ENCODE peak calls at places on chromosomes 12 and 14, in nine cellular contexts. One of them, this sample, is unnamed.

GRCh38 chr12:82505150-82505549 is 146.8 kb downstream of the METTL25 start:
- DNase-seq in HTR-8/SVneo: no peak
- DNase-seq in NCI-H2081: no peak
- DNase-seq in fibroblast of villous mesenchyme: no peak
- DNase-seq in activated T-helper 1 cell treated with anti-CD3 and anti-CD28 coated beads, Interleukin-2, amount 50 U/mL, for 16 hours: no peak
- DNase-seq in nephron progenitor cell: no peak
- DNase-seq in NB4: no peak
- DNase-seq in T follicular helper cell: no peak
- DNase-seq in HS-5: no peak
- DNase-seq in this sample: no peak

GRCh38 chr12:106773286-106773685 is 1.2 kb upstream of the RIC8B start:
- DNase-seq in HS-5: no peak
- DNase-seq in HTR-8/SVneo: no peak
- DNase-seq in fibroblast of villous mesenchyme: no peak
- DNase-seq in NB4: peak
- DNase-seq in NCI-H2081: no peak
- DNase-seq in activated T-helper 1 cell treated with anti-CD3 and anti-CD28 coated beads, Interleukin-2, amount 50 U/mL, for 16 hours: no peak
- DNase-seq in T follicular helper cell: no peak
- DNase-seq in nephron progenitor cell: no peak
- DNase-seq in this sample: no peak

GRCh38 chr14:95524706-95525512 is 8.5 kb upstream of the SYNE3 start:
- DNase-seq in fibroblast of villous mesenchyme: no peak
- DNase-seq in HTR-8/SVneo: no peak
- DNase-seq in NCI-H2081: no peak
- DNase-seq in T follicular helper cell: no peak
- DNase-seq in nephron progenitor cell: no peak
- DNase-seq in HS-5: no peak
- DNase-seq in activated T-helper 1 cell treated with anti-CD3 and anti-CD28 coated beads, Interleukin-2, amount 50 U/mL, for 16 hours: no peak
- DNase-seq in NB4: peak
- DNase-seq in this sample: no peak

GRCh38 chr12:117521327-117521726 is 159.9 kb upstream of the NOS1 start:
- DNase-seq in HS-5: no peak
- DNase-seq in activated T-helper 1 cell treated with anti-CD3 and anti-CD28 coated beads, Interleukin-2, amount 50 U/mL, for 16 hours: no peak
- DNase-seq in fibroblast of villous mesenchyme: no peak
- DNase-seq in NB4: peak
- DNase-seq in NCI-H2081: no peak
- DNase-seq in T follicular helper cell: no peak
- DNase-seq in HTR-8/SVneo: no peak
- DNase-seq in nephron progenitor cell: no peak
- DNase-seq in this sample: no peak

GRCh38 chr14:85175556-85175955 is 354.4 kb upstream of the FLRT2 start:
- DNase-seq in activated T-helper 1 cell treated with anti-CD3 and anti-CD28 coated beads, Interleukin-2, amount 50 U/mL, for 16 hours: no peak
- DNase-seq in fibroblast of villous mesenchyme: peak
- DNase-seq in HTR-8/SVneo: no peak
- DNase-seq in T follicular helper cell: no peak
- DNase-seq in NB4: no peak
- DNase-seq in NCI-H2081: no peak
- DNase-seq in HS-5: peak
- DNase-seq in nephron progenitor cell: no peak
- DNase-seq in this sample: no peak

GRCh38 chr12:123102781-123103503 is 47.9 kb downstream of the PITPNM2 start:
- DNase-seq in nephron progenitor cell: no peak
- DNase-seq in activated T-helper 1 cell treated with anti-CD3 and anti-CD28 coated beads, Interleukin-2, amount 50 U/mL, for 16 hours: no peak
- DNase-seq in HS-5: no peak
- DNase-seq in NB4: no peak
- DNase-seq in NCI-H2081: no peak
- DNase-seq in T follicular helper cell: no peak
- DNase-seq in fibroblast of villous mesenchyme: no peak
- DNase-seq in HTR-8/SVneo: no peak
- DNase-seq in this sample: no peak

GRCh38 chr14:32800320-32800719 is 138.4 kb upstream of the NPAS3 start:
- DNase-seq in HTR-8/SVneo: no peak
- DNase-seq in T follicular helper cell: no peak
- DNase-seq in NCI-H2081: no peak
- DNase-seq in activated T-helper 1 cell treated with anti-CD3 and anti-CD28 coated beads, Interleukin-2, amount 50 U/mL, for 16 hours: no peak
- DNase-seq in fibroblast of villous mesenchyme: no peak
- DNase-seq in NB4: no peak
- DNase-seq in nephron progenitor cell: no peak
- DNase-seq in HS-5: no peak
- DNase-seq in this sample: no peak

GRCh38 chr12:93415723-93416464 is 25.9 kb downstream of the UBE2N start:
- DNase-seq in NCI-H2081: no peak
- DNase-seq in fibroblast of villous mesenchyme: peak
- DNase-seq in T follicular helper cell: no peak
- DNase-seq in HTR-8/SVneo: no peak
- DNase-seq in NB4: no peak
- DNase-seq in activated T-helper 1 cell treated with anti-CD3 and anti-CD28 coated beads, Interleukin-2, amount 50 U/mL, for 16 hours: no peak
- DNase-seq in nephron progenitor cell: no peak
- DNase-seq in HS-5: no peak
- DNase-seq in this sample: peak

GRCh38 chr12:68636268-68636667 is 25.6 kb downstream of the RAP1B start:
- DNase-seq in fibroblast of villous mesenchyme: peak
- DNase-seq in HTR-8/SVneo: no peak
- DNase-seq in HS-5: no peak
- DNase-seq in activated T-helper 1 cell treated with anti-CD3 and anti-CD28 coated beads, Interleukin-2, amount 50 U/mL, for 16 hours: no peak
- DNase-seq in T follicular helper cell: no peak
- DNase-seq in nephron progenitor cell: no peak
- DNase-seq in NB4: peak
- DNase-seq in NCI-H2081: no peak
- DNase-seq in this sample: no peak

GRCh38 chr12:107891967-107892366 is 117.5 kb downstream of the ASCL4 start:
- DNase-seq in NB4: peak
- DNase-seq in NCI-H2081: no peak
- DNase-seq in fibroblast of villous mesenchyme: peak
- DNase-seq in nephron progenitor cell: no peak
- DNase-seq in HTR-8/SVneo: no peak
- DNase-seq in activated T-helper 1 cell treated with anti-CD3 and anti-CD28 coated beads, Interleukin-2, amount 50 U/mL, for 16 hours: no peak
- DNase-seq in HS-5: no peak
- DNase-seq in T follicular helper cell: no peak
- DNase-seq in this sample: no peak

GRCh38 chr14:53306926-53307325 is 153.8 kb upstream of the DDHD1 start:
- DNase-seq in nephron progenitor cell: no peak
- DNase-seq in HS-5: no peak
- DNase-seq in NB4: peak
- DNase-seq in fibroblast of villous mesenchyme: peak
- DNase-seq in activated T-helper 1 cell treated with anti-CD3 and anti-CD28 coated beads, Interleukin-2, amount 50 U/mL, for 16 hours: no peak
- DNase-seq in HTR-8/SVneo: peak
- DNase-seq in NCI-H2081: no peak
- DNase-seq in T follicular helper cell: no peak
- DNase-seq in this sample: no peak

GRCh38 chr12:21144309-21144708 is 13.3 kb downstream of the SLCO1B1 start:
- DNase-seq in T follicular helper cell: no peak
- DNase-seq in fibroblast of villous mesenchyme: no peak
- DNase-seq in nephron progenitor cell: no peak
- DNase-seq in NCI-H2081: no peak
- DNase-seq in HS-5: peak
- DNase-seq in activated T-helper 1 cell treated with anti-CD3 and anti-CD28 coated beads, Interleukin-2, amount 50 U/mL, for 16 hours: no peak
- DNase-seq in NB4: no peak
- DNase-seq in HTR-8/SVneo: no peak
- DNase-seq in this sample: no peak

GRCh38 chr14:75042040-75042439 is 9.2 kb downstream of the MLH3 start:
- DNase-seq in activated T-helper 1 cell treated with anti-CD3 and anti-CD28 coated beads, Interleukin-2, amount 50 U/mL, for 16 hours: no peak
- DNase-seq in HS-5: no peak
- DNase-seq in fibroblast of villous mesenchyme: peak
- DNase-seq in nephron progenitor cell: no peak
- DNase-seq in HTR-8/SVneo: no peak
- DNase-seq in T follicular helper cell: no peak
- DNase-seq in NB4: no peak
- DNase-seq in NCI-H2081: no peak
- DNase-seq in this sample: no peak